ENCODE peak calls at places on chromosome 17, in four cellular contexts. F, R, N and D are unnamed samples.

GRCh38 chr17:1188812-1189211 is 9.0 kb upstream of the ABR start:
- DNase-seq in R (no peak), F (peak; percentile 32), N (no peak), D (no peak)

GRCh38 chr17:75632428-75632827 is 806 bp upstream of the SMIM5 start:
- DNase-seq in N (no peak), F (no peak), R (no peak), D (no peak)

GRCh38 chr17:63399856-63400255 is 46.2 kb downstream of the CYB561 start:
- DNase-seq in F (no peak), N (no peak), R (no peak), D (no peak)

GRCh38 chr17:82280537-82280936 is 7.0 kb upstream of the CSNK1D start:
- DNase-seq in R (no peak), N (no peak), F (no peak), D (no peak)

GRCh38 chr17:36127199-36127881 is 23.7 kb downstream of the CCL4 start:
- DNase-seq in F (peak; percentile 88), N (no peak), R (no peak), D (no peak)

GRCh38 chr17:74493381-74493833 is 27.0 kb downstream of the CD300A start:
- DNase-seq in R (peak; percentile 59), N (peak; percentile 63), F (peak; percentile 51), D (peak; percentile 11)

GRCh38 chr17:21285164-21286065 is 904 bp downstream of the MAP2K3 start:
- DNase-seq in R (no peak), F (no peak), N (no peak), D (no peak)

GRCh38 chr17:54455251-54455868 is 445.3 kb upstream of the TOM1L1 start:
- DNase-seq in R (no peak), N (no peak), F (no peak), D (no peak)

GRCh38 chr17:17537311-17538099 is 41.3 kb upstream of the RASD1 start:
- DNase-seq in N (no peak), R (no peak), F (no peak), D (no peak)

GRCh38 chr17:76422860-76423259 is 30.1 kb downstream of the UBE2O start:
- DNase-seq in F (no peak), N (no peak), R (no peak), D (no peak)

GRCh38 chr17:67911038-67911782 is 85.1 kb downstream of the C17orf58 start:
- DNase-seq in F (no peak), N (no peak), R (no peak), D (no peak)

GRCh38 chr17:36600936-36601302 is 464 bp upstream of the MRM1 start:
- DNase-seq in F (no peak), R (no peak), N (no peak), D (no peak)

GRCh38 chr17:41910701-41911391 is 7.9 kb downstream of the ACLY start:
- DNase-seq in F (no peak), N (no peak), R (no peak), D (no peak)

GRCh38 chr17:47277921-47278320 is 24.3 kb downstream of the ITGB3 start:
- DNase-seq in R (no peak), N (no peak), F (no peak), D (no peak)

GRCh38 chr17:73123606-73124320 is 31.3 kb upstream of the SLC39A11 start:
- DNase-seq in R (no peak), N (no peak), F (no peak), D (no peak)

GRCh38 chr17:15446036-15446435 is 21.4 kb downstream of the CDRT4 start:
- DNase-seq in F (no peak), N (no peak), R (no peak), D (no peak)

GRCh38 chr17:31548709-31549108 is 157.2 kb downstream of the RAB11FIP4 start:
- DNase-seq in N (no peak), R (no peak), F (no peak), D (no peak)